ENCODE peak calls at places on chromosomes 5 and 9, in eight cellular contexts. U, Z, A, L, S, P, B and M are unnamed samples.

GRCh38 chr9:95127249-95128176 is 190.0 kb downstream of the FANCC start:
- DNase-seq in Z (peak), P (peak), A (peak), L (no peak), U (peak), B (no peak), S (peak), M (peak)

GRCh38 chr5:96287181-96287580 is 145.9 kb downstream of the PCSK1 start:
- DNase-seq in Z (no peak), U (no peak), S (no peak), A (no peak), L (no peak), P (no peak), B (no peak), M (no peak)

GRCh38 chr9:127977877-127978647 is 2.7 kb downstream of the EEIG1 start:
- DNase-seq in L (no peak), P (no peak), S (peak), A (peak), B (no peak), Z (peak), U (peak), M (no peak)

GRCh38 chr5:73963021-73963420 is 337.0 kb downstream of the ARHGEF28 start:
- DNase-seq in A (no peak), B (no peak), L (no peak), U (no peak), P (no peak), Z (peak), S (peak), M (no peak)

GRCh38 chr5:165757756-165758155 is 2252.3 kb downstream of the MAT2B start:
- DNase-seq in A (no peak), S (no peak), L (no peak), Z (no peak), B (no peak), P (no peak), U (no peak), M (no peak)

GRCh38 chr5:171681667-171682066 is 104.0 kb upstream of the SMIM23 start:
- DNase-seq in B (no peak), L (no peak), S (no peak), Z (peak), A (no peak), U (peak), P (no peak), M (no peak)

GRCh38 chr5:179128976-179129375 is 68.8 kb downstream of the ZNF354C start:
- DNase-seq in A (no peak), P (no peak), Z (no peak), L (no peak), U (no peak), S (no peak), B (no peak), M (no peak)

GRCh38 chr9:124769451-124770358 is 1.4 kb downstream of the NR6A1 start:
- DNase-seq in U (no peak), S (peak), A (peak), B (no peak), L (peak), P (peak), Z (no peak), M (peak)

GRCh38 chr5:64147849-64148441 is 17.7 kb upstream of the RNF180 start:
- DNase-seq in Z (peak), P (peak), S (peak), L (peak), B (no peak), A (peak), U (peak), M (peak)

GRCh38 chr5:107284822-107285510 is 385.8 kb downstream of the EFNA5 start:
- DNase-seq in A (no peak), L (no peak), U (no peak), P (no peak), S (peak), Z (peak), B (no peak), M (no peak)

GRCh38 chr5:132180134-132180745 is 47.4 kb downstream of the P4HA2 start:
- DNase-seq in Z (peak), B (no peak), S (peak), P (no peak), A (peak), L (peak), U (peak), M (peak)

GRCh38 chr9:97632406-97632991 is 669 bp downstream of the TSTD2 start:
- DNase-seq in U (peak), S (peak), L (peak), A (no peak), Z (peak), B (peak), P (peak), M (no peak)

GRCh38 chr5:141821430-141821925 is 56.7 kb downstream of the PCDH1 start:
- DNase-seq in L (peak), S (peak), Z (peak), A (no peak), U (peak), P (peak), B (no peak), M (no peak)

GRCh38 chr5:145697251-145698016 is 137.7 kb downstream of the PRELID2 start:
- DNase-seq in Z (peak), A (peak), P (peak), U (peak), S (no peak), B (peak), L (peak), M (peak)

GRCh38 chr5:61332369-61332745 is 299 bp downstream of the ZSWIM6 start:
- DNase-seq in S (no peak), Z (no peak), A (no peak), U (peak), B (peak), L (no peak), P (no peak), M (no peak)

GRCh38 chr9:87223397-87224246 is 274.0 kb upstream of the DAPK1 start:
- DNase-seq in B (no peak), Z (peak), P (no peak), L (no peak), S (no peak), U (no peak), A (no peak), M (no peak)

GRCh38 chr5:32076699-32077695 is 97.1 kb downstream of the GOLPH3 start:
- DNase-seq in B (peak), S (peak), Z (peak), A (peak), P (no peak), U (peak), L (peak), M (peak)

GRCh38 chr5:32308951-32309350 is 3.8 kb downstream of the MTMR12 start:
- DNase-seq in A (no peak), L (no peak), U (no peak), S (no peak), B (no peak), Z (peak), P (no peak), M (no peak)

GRCh38 chr5:71013575-71013974 is 11.6 kb downstream of the NAIP start:
- DNase-seq in U (no peak), L (no peak), P (peak), S (no peak), B (no peak), A (peak), Z (no peak), M (peak)

GRCh38 chr9:108869092-108869725 is 7.1 kb downstream of the ACTL7A start:
- DNase-seq in U (peak), Z (peak), S (peak), B (no peak), P (no peak), A (no peak), L (no peak), M (no peak)

GRCh38 chr5:149228610-149229297 is 42.9 kb upstream of the AFAP1L1 start:
- DNase-seq in U (peak), P (peak), L (peak), S (peak), B (no peak), Z (peak), A (peak), M (no peak)

GRCh38 chr5:33524476-33524875 is 83.7 kb downstream of the TARS1 start:
- DNase-seq in L (no peak), A (no peak), U (peak), B (no peak), P (no peak), S (no peak), Z (no peak), M (no peak)

GRCh38 chr9:91408475-91408874 is 15.2 kb downstream of the NFIL3 start:
- DNase-seq in P (no peak), B (no peak), L (no peak), Z (peak), U (peak), A (no peak), S (no peak), M (no peak)

GRCh38 chr9:86891091-86891490 is 56.2 kb downstream of the GAS1 start:
- DNase-seq in L (no peak), P (no peak), U (peak), B (no peak), Z (no peak), S (no peak), A (no peak), M (no peak)

GRCh38 chr5:86644843-86645242 is 27.1 kb downstream of the COX7C start:
- DNase-seq in A (no peak), S (no peak), Z (no peak), P (peak), U (no peak), B (no peak), L (no peak), M (no peak)

GRCh38 chr5:37120270-37120669 is 128.9 kb downstream of the CPLANE1 start:
- DNase-seq in A (no peak), B (peak), U (no peak), S (no peak), L (no peak), Z (no peak), P (no peak), M (peak)

GRCh38 chr5:93717162-93717561 is 24.2 kb downstream of the POU5F2 start:
- DNase-seq in S (peak), P (no peak), L (no peak), Z (peak), U (peak), B (no peak), A (no peak), M (no peak)

GRCh38 chr5:150640311-150641005 is at the start of gene SYNPO:
- DNase-seq in B (no peak), Z (peak), L (no peak), P (no peak), A (peak), S (peak), U (peak), M (no peak)

GRCh38 chr9:91954841-91955471 is 4.9 kb upstream of the ROR2 start:
- DNase-seq in P (peak), U (peak), L (peak), A (peak), S (peak), Z (peak), B (peak), M (peak)

GRCh38 chr5:154118832-154119442 is 71.6 kb upstream of the GALNT10 start:
- DNase-seq in A (no peak), S (peak), L (peak), B (no peak), U (peak), P (no peak), Z (peak), M (peak)

GRCh38 chr9:133103183-133103986 is 17.7 kb downstream of the RALGDS start:
- DNase-seq in U (peak), P (peak), A (peak), S (peak), L (peak), B (peak), Z (peak), M (peak)

GRCh38 chr5:110267714-110268113 is 458.8 kb downstream of the TMEM232 start:
- DNase-seq in Z (no peak), U (no peak), L (no peak), S (no peak), B (no peak), A (no peak), P (no peak), M (no peak)

GRCh38 chr5:111063709-111064322 is 7.7 kb upstream of the TSLP start:
- DNase-seq in B (no peak), A (no peak), P (no peak), L (peak), Z (peak), U (no peak), S (no peak), M (peak)

GRCh38 chr9:133579601-133580415 is 29.4 kb downstream of the FAM163B start:
- DNase-seq in A (no peak), B (no peak), L (no peak), Z (no peak), U (no peak), P (no peak), S (no peak), M (peak)

GRCh38 chr9:488448-488847 is 273.8 kb downstream of the DOCK8 start:
- DNase-seq in Z (no peak), S (no peak), A (no peak), U (no peak), B (no peak), P (no peak), L (no peak), M (no peak)

GRCh38 chr9:129511320-129511900 is 109.5 kb downstream of the C9orf50 start:
- DNase-seq in U (no peak), S (no peak), B (no peak), Z (no peak), A (no peak), P (no peak), L (no peak), M (no peak)

GRCh38 chr5:38847549-38848341 is 1.9 kb downstream of the OSMR start:
- DNase-seq in S (no peak), B (no peak), A (no peak), U (peak), L (no peak), Z (peak), P (no peak), M (no peak)

GRCh38 chr5:39203291-39203922 is 16.0 kb downstream of the FYB1 start:
- DNase-seq in U (no peak), P (no peak), S (no peak), B (no peak), L (no peak), Z (no peak), A (no peak), M (no peak)

GRCh38 chr9:77495834-77496671 is 152.1 kb downstream of the GNA14 start:
- DNase-seq in B (no peak), U (peak), S (no peak), L (no peak), A (no peak), P (no peak), Z (peak), M (no peak)

GRCh38 chr5:72841756-72842535 is 25.5 kb downstream of the TNPO1 start:
- DNase-seq in U (peak), P (no peak), L (no peak), Z (peak), A (no peak), S (no peak), B (no peak), M (no peak)
- H3K27ac ChIP-seq in U (peak), P (no peak), L (no peak), Z (no peak), A (no peak), S (peak), B (no peak), M (no peak)

DNA sequence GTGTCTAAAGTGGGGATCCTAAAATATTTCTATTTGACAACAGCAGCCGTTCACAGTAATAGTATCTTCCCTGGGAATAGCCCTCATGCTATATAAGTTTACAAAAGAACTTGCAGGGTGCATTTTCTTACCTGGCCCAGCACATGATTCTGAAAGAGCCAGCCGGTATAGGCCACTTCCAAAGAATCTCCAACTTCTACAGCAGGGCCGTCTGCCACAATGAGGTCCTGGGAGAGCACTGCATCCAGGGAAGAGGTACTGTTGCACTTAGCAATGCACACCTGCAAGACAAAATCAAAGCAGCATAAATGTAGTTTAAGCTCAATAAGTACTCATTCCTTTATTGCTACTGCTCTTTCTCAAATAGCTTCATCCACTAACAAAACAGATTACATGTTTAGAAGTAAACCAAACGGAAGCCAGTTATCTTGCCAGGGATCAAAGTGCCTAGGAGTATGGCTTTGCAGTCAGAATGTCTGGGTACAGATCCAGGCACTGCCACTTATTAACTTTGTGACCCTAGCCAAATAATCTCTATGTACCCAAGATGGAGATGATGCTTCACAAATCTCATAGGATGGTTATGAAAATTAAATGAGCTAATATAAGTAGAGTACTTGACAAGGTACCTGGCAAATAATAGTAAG is 21.3 kb downstream of the FKBP15 start:
- DNase-seq in U (no peak), P (no peak), A (no peak), Z (no peak), L (no peak), B (no peak), S (no peak), M (no peak)
- H3K4me2 ChIP-seq in U (no peak), P (no peak), A (no peak), Z (no peak), L (no peak), B (no peak), S (no peak), M (no peak)

DNA sequence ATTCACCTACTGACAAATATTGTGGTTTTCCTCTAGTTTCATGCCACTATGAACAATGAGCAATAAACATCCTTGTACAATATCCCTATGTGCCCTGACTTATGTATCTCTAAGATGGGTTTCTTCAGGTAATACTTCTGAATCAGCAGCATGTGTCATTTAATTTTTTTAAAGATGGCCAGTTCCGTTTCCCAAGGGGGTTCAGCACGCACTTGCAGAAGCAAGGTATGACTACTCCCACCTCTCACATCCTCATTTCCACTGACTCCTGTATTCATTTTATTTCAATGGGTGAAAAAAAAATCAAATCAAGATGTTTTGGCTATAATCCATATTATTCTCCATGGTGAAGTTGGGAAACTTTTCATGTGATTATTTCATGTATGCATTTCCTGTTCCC is 14.7 kb upstream of the ADAMTS19 start:
- DNase-seq in L (peak), S (no peak), U (no peak), Z (no peak), B (no peak), A (no peak), P (no peak), M (no peak)
- H3K27ac ChIP-seq in L (no peak), S (no peak), U (no peak), Z (no peak), B (no peak), A (no peak), P (no peak), M (no peak)

DNA sequence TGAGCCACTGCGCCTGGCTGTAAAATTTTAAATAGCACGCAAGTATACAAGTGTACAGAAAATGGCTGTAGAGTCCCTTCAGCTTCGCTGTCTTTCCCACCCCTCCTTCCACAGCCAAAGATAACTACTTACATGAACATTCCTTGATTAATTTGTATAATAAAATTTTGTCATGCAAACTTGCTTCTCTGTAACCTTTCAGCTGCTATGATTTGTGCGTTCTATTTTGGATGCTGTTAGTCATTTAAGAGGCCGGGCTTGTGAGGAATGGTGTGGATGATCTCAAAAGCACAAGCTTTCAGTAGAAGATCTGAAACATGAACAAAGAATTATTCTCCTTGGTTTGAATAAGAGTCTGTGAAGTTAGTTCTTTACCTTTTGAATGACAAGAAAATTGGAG is 115.0 kb upstream of the TLE1 start:
- DNase-seq in Z (peak), P (no peak), S (no peak), B (no peak), L (no peak), U (peak), A (no peak), M (no peak)
- H3K4me2 ChIP-seq in Z (no peak), P (no peak), S (no peak), B (no peak), L (no peak), U (peak), A (no peak), M (no peak)

DNA sequence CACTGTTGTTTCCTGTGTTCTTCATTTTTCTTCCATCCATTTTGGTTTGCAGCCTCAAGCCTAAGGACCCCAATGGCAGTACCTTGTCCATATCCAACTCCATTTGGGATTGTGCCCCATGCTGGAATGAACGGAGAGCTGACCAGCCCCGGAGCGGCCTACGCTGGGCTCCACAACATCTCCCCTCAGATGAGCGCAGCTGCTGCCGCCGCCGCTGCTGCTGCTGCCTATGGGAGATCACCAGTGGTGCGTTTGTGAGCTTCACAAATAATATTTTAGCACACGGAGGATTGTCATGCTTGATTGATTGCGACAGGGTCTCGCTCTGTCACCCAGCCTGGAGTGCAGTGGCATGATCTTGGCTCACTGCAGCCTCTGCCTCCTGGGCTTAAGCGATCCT is 136.8 kb downstream of the TLE4 start:
- DNase-seq in U (no peak), Z (no peak), B (no peak), P (no peak), L (no peak), A (no peak), S (no peak), M (no peak)
- H3K27ac ChIP-seq in U (no peak), Z (no peak), B (no peak), P (no peak), L (no peak), A (no peak), S (no peak), M (no peak)

GRCh38 chr5:139903450-139903804 is 107.8 kb downstream of the PSD2 start:
- DNase-seq in L (no peak), A (no peak), Z (no peak), S (no peak), B (no peak), P (no peak), U (no peak), M (no peak)
- H3K4me2 ChIP-seq in L (no peak), A (no peak), Z (no peak), S (no peak), B (no peak), P (peak), U (no peak), M (no peak)

GRCh38 chr9:36029202-36029601 is 7.5 kb upstream of the RECK start:
- DNase-seq in A (no peak), U (peak), S (no peak), P (no peak), L (no peak), B (no peak), Z (no peak), M (no peak)
- H3K27ac ChIP-seq in A (no peak), U (peak), S (no peak), P (no peak), L (no peak), B (no peak), Z (peak), M (no peak)

GRCh38 chr5:139692605-139693340 is 44.6 kb downstream of the CXXC5 start:
- DNase-seq in P (no peak), U (no peak), Z (no peak), L (no peak), B (no peak), S (no peak), A (no peak), M (no peak)
- H3K4me2 ChIP-seq in P (no peak), U (no peak), Z (no peak), L (no peak), B (no peak), S (no peak), A (no peak), M (no peak)